ENCODE peak calls at places on chromosomes 12 and 14, in nine cellular contexts. N is fibroblast of lung; J is lung; M is CD4-positive, CD25-positive, alpha-beta regulatory T cell; T is neuronal stem cell; Q is naive thymus-derived CD4-positive, alpha-beta T cell; W is esophagus squamous epithelium; X is A549; F is GM12865. V is an unnamed sample.

GRCh38 chr12:27434673-27435565 is 11.6 kb upstream of the SMCO2 start:
- DNase-seq in N (no peak), J (no peak), M (no peak), T (no peak), Q (peak), W (no peak), X (no peak), F (peak), V (no peak)

GRCh38 chr12:24222968-24223367 is 273.5 kb upstream of the SOX5 start:
- DNase-seq in N (peak), J (no peak), M (no peak), T (no peak), Q (no peak), W (no peak), X (no peak), F (no peak), V (no peak)

GRCh38 chr12:2212971-2213869 is 160.4 kb downstream of the CACNA1C start:
- DNase-seq in N (peak), J (no peak), M (no peak), T (peak), Q (no peak), W (no peak), X (no peak), F (peak), V (no peak)

GRCh38 chr12:52524898-52525591 is 4.9 kb upstream of the KRT5 start:
- DNase-seq in N (no peak), J (no peak), M (no peak), T (no peak), Q (no peak), W (no peak), X (no peak), F (peak), V (peak)

GRCh38 chr14:37824936-37825698 is 229.7 kb downstream of the TTC6 start:
- DNase-seq in N (peak), J (no peak), M (no peak), T (no peak), Q (no peak), W (no peak), X (no peak), F (no peak), V (no peak)

GRCh38 chr12:22100952-22101748 is 55.1 kb downstream of the CMAS start:
- DNase-seq in N (peak), J (no peak), M (peak), T (peak), Q (peak), W (no peak), X (peak), F (peak), V (no peak)

GRCh38 chr14:36254020-36254614 is 66.3 kb downstream of the MBIP start:
- DNase-seq in N (peak), J (no peak), M (no peak), T (no peak), Q (no peak), W (no peak), X (no peak), F (no peak), V (no peak)

GRCh38 chr14:52073251-52073650 is 4.4 kb upstream of the NID2 start:
- DNase-seq in N (no peak), J (no peak), M (no peak), T (no peak), Q (no peak), W (no peak), X (no peak), F (no peak), V (no peak)

GRCh38 chr14:69741055-69741454 is 25.9 kb upstream of the SRSF5 start:
- DNase-seq in N (no peak), J (no peak), M (no peak), T (no peak), Q (no peak), W (no peak), X (no peak), F (no peak), V (no peak)

GRCh38 chr12:88801227-88802225 is 221.3 kb upstream of the KITLG start:
- DNase-seq in N (no peak), J (no peak), M (no peak), T (no peak), Q (no peak), W (no peak), X (no peak), F (peak), V (no peak)

GRCh38 chr12:5030066-5030465 is 13.6 kb upstream of the KCNA5 start:
- DNase-seq in N (no peak), J (no peak), M (no peak), T (no peak), Q (no peak), W (no peak), X (no peak), F (no peak), V (no peak)

GRCh38 chr12:6960291-6961277 is 9.4 kb downstream of the PTPN6 start:
- DNase-seq in N (peak), J (no peak), M (no peak), T (no peak), Q (no peak), W (no peak), X (peak), F (peak), V (no peak)

GRCh38 chr12:6957741-6958608 is 6.8 kb downstream of the PTPN6 start:
- DNase-seq in N (no peak), J (no peak), M (no peak), T (no peak), Q (no peak), W (no peak), X (no peak), F (peak), V (no peak)

GRCh38 chr12:6961278-6961694 is 9.2 kb downstream of the PHB2 start:
- DNase-seq in N (peak), J (peak), M (peak), T (no peak), Q (peak), W (no peak), X (no peak), F (peak), V (peak)

GRCh38 chr12:6958609-6959375 is 7.6 kb downstream of the PTPN6 start:
- DNase-seq in N (no peak), J (no peak), M (peak), T (no peak), Q (peak), W (no peak), X (no peak), F (peak), V (no peak)

GRCh38 chr12:6959376-6960290 is 8.5 kb downstream of the PTPN6 start:
- DNase-seq in N (no peak), J (no peak), M (no peak), T (no peak), Q (no peak), W (no peak), X (no peak), F (peak), V (peak)
- H3K4me3 ChIP-seq in N (no peak), J (no peak), M (peak), T (no peak), Q (peak), W (no peak), X (no peak), F (peak), V (no peak)

GRCh38 chr12:92927055-92927435 is 2.0 kb downstream of the EEA1 start:
- DNase-seq in N (peak), J (no peak), M (peak), T (no peak), Q (peak), W (no peak), X (peak), F (peak), V (peak)
- H3K4me3 ChIP-seq in N (peak), J (no peak), M (peak), T (no peak), Q (peak), W (peak), X (peak), F (peak), V (no peak)

DNA sequence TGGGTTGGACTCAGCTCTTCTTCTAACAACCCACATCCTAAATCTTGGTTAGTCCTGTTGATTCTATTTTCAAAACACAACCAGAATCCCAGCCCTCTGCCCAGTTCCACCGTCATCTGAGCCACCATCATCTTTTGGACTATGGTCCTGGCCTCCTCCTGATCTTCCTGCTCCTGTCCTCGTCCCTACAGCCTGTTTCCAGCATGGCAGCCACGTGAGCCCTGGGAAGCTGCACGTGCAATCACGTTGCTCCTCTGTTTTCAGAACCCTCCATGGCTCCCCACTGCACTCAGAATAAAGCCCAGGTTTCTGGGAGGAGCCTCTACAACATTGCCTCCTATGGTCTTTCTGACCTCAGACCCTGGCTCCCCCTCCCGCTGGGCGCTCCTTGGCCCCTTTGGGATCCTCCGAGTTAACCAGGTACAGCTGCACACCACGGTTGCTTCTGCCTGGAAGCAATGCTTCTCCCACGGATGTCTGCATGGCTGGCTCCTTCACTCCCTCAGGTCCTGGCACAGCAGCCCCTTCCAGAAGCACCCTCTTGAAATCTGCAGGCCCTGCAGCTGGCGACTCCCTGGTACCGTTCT is 44.5 kb downstream of the BEGAIN start:
- DNase-seq in N (no peak), J (no peak), M (no peak), T (no peak), Q (no peak), W (no peak), X (no peak), F (no peak), V (no peak)
- H3K4me3 ChIP-seq in N (no peak), J (no peak), M (no peak), T (no peak), Q (no peak), W (no peak), X (no peak), F (no peak), V (no peak)

GRCh38 chr12:51219345-51219744 is 1.5 kb upstream of the POU6F1 start:
- DNase-seq in N (no peak), J (no peak), M (no peak), T (no peak), Q (no peak), W (no peak), X (no peak), F (no peak), V (no peak)
- H3K4me3 ChIP-seq in N (no peak), J (no peak), M (peak), T (no peak), Q (peak), W (no peak), X (no peak), F (peak), V (no peak)

GRCh38 chr12:119804011-119804641 is 73.0 kb downstream of the CIT start:
- DNase-seq in N (peak), J (peak), M (no peak), T (peak), Q (no peak), W (peak), X (peak), F (peak), V (peak)
- H3K4me3 ChIP-seq in N (peak), J (no peak), M (no peak), T (peak), Q (no peak), W (peak), X (no peak), F (no peak), V (no peak)

GRCh38 chr12:113462880-113463745 is 8.6 kb downstream of the LHX5 start:
- DNase-seq in N (no peak), J (no peak), M (no peak), T (peak), Q (no peak), W (no peak), X (no peak), F (no peak), V (no peak)

GRCh38 chr12:113464852-113465719 is 6.6 kb downstream of the LHX5 start:
- DNase-seq in N (no peak), J (no peak), M (no peak), T (peak), Q (no peak), W (no peak), X (no peak), F (no peak), V (no peak)

GRCh38 chr12:113465808-113466769 is 5.6 kb downstream of the LHX5 start:
- DNase-seq in N (no peak), J (no peak), M (no peak), T (peak), Q (no peak), W (no peak), X (no peak), F (no peak), V (no peak)

GRCh38 chr12:113462117-113462774 is 9.4 kb downstream of the LHX5 start:
- DNase-seq in N (peak), J (peak), M (peak), T (peak), Q (peak), W (no peak), X (peak), F (peak), V (peak)

GRCh38 chr12:113463746-113464743 is 7.6 kb downstream of the LHX5 start:
- DNase-seq in N (no peak), J (no peak), M (no peak), T (peak), Q (no peak), W (no peak), X (peak), F (no peak), V (no peak)
- H3K4me3 ChIP-seq in N (no peak), J (no peak), M (no peak), T (no peak), Q (no peak), W (peak), X (peak), F (no peak), V (no peak)

GRCh38 chr12:85279449-85280137 is 427 bp upstream of the ALX1 start:
- DNase-seq in N (peak), J (no peak), M (no peak), T (peak), Q (no peak), W (no peak), X (no peak), F (no peak), V (no peak)
- H3K4me3 ChIP-seq in N (peak), J (no peak), M (no peak), T (peak), Q (no peak), W (peak), X (peak), F (no peak), V (no peak)

GRCh38 chr12:94095618-94096017 is 52.8 kb upstream of the PLXNC1 start:
- DNase-seq in N (peak), J (no peak), M (no peak), T (no peak), Q (no peak), W (no peak), X (no peak), F (no peak), V (no peak)

GRCh38 chr12:94089891-94090290 is 58.5 kb upstream of the PLXNC1 start:
- DNase-seq in N (peak), J (no peak), M (no peak), T (no peak), Q (no peak), W (no peak), X (no peak), F (no peak), V (no peak)

GRCh38 chr12:94091624-94092023 is 56.8 kb upstream of the PLXNC1 start:
- DNase-seq in N (peak), J (no peak), M (no peak), T (no peak), Q (no peak), W (no peak), X (no peak), F (no peak), V (no peak)

GRCh38 chr12:94094700-94095099 is 53.7 kb upstream of the PLXNC1 start:
- DNase-seq in N (no peak), J (no peak), M (no peak), T (no peak), Q (no peak), W (no peak), X (no peak), F (no peak), V (no peak)

DNA sequence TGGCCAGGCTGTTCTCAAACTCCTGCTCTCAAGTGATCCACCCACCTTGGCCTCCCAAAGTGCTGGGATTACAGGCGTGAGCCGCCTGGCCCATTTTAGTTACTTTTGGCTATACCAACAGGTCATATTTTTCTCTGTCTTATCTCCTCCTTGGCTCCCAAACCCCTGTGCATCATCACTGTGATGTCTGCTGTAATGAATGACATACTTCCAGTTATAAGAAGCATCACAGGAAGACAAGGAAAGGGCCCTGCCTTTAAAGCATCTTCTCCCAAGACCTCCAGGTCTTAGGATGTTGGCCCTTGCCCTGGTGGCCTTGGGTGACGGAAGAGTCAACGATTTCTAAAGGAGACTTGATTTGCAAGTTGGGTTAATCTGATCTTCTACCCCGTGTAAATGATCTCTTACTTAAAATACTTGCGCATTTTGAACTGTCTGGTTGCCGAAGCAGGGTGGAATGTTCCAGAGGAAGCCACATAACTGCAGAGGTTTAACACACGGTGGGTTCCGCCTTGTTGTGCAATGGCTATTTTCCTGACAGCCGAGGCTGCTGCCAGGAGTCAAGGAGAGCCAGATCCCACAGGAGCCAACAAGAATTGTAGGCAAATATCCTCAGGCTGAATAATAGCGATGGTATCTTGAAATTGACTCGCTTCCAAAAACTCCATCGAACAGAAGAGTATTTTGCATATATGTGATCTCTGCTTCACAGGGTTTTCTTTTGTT is 55.7 kb upstream of the PLXNC1 start:
- DNase-seq in N (peak), J (no peak), M (no peak), T (no peak), Q (no peak), W (no peak), X (no peak), F (no peak), V (no peak)
- H3K4me3 ChIP-seq in N (no peak), J (no peak), M (no peak), T (no peak), Q (no peak), W (no peak), X (no peak), F (no peak), V (no peak)

DNA sequence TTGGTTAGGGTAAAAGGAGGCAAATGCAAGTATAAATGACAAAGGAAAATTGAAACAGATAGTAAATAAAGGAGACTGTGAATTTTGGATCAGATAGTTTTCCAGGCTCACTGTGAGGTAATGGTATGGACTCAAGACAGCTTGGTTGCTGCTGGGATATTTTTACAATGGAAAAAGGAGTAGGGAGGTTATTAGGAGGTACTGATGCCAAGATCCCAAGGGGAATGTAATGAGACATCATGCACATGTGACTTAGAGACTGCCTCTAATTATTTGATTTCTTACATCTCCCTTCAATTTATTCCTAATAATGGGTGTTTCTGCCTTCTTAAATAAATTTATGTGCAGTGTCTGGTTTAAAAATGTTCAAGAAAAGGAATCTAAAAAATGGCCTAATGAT is 56.9 kb downstream of the TAOK3 start:
- DNase-seq in N (peak), J (no peak), M (no peak), T (no peak), Q (no peak), W (no peak), X (no peak), F (no peak), V (no peak)
- H3K4me3 ChIP-seq in N (no peak), J (no peak), M (no peak), T (no peak), Q (no peak), W (no peak), X (no peak), F (no peak), V (no peak)

GRCh38 chr12:32115404-32116104 is 8.9 kb downstream of the BICD1 start:
- DNase-seq in N (peak), J (peak), M (no peak), T (no peak), Q (no peak), W (no peak), X (peak), F (peak), V (peak)
- H3K4me3 ChIP-seq in N (peak), J (no peak), M (no peak), T (peak), Q (no peak), W (no peak), X (no peak), F (no peak), V (no peak)